ENCODE peak calls at places on chromosome 7, in six cellular contexts. One of them, this sample, is unnamed.

GRCh38 chr7:1590476-1590875 is 20.6 kb upstream of the PSMG3 start:
- DNase-seq in epithelial cell of esophagus: no peak
- DNase-seq in tibial nerve: no peak
- DNase-seq in H7: no peak
- DNase-seq in GM03348: no peak
- DNase-seq in COR-L47: no peak
- DNase-seq in this sample: no peak

GRCh38 chr7:127974611-127975010 is 56.6 kb downstream of the LRRC4 start:
- DNase-seq in COR-L47: no peak
- DNase-seq in epithelial cell of esophagus: no peak
- DNase-seq in GM03348: no peak
- DNase-seq in tibial nerve: no peak
- DNase-seq in H7: no peak
- DNase-seq in this sample: no peak

GRCh38 chr7:149253665-149254064 is 8.3 kb upstream of the ZNF783 start:
- DNase-seq in COR-L47: no peak
- DNase-seq in tibial nerve: no peak
- DNase-seq in GM03348: no peak
- DNase-seq in epithelial cell of esophagus: no peak
- DNase-seq in H7: no peak
- DNase-seq in this sample: no peak

GRCh38 chr7:55568613-55569268 is 3.6 kb downstream of the VOPP1 start:
- DNase-seq in epithelial cell of esophagus: no peak
- DNase-seq in GM03348: no peak
- DNase-seq in tibial nerve: no peak
- DNase-seq in H7: no peak
- DNase-seq in COR-L47: no peak
- DNase-seq in this sample: no peak

GRCh38 chr7:137980308-137980707 is 21.6 kb downstream of the CREB3L2 start:
- DNase-seq in epithelial cell of esophagus: no peak
- DNase-seq in COR-L47: no peak
- DNase-seq in H7: no peak
- DNase-seq in tibial nerve: no peak
- DNase-seq in GM03348: no peak
- DNase-seq in this sample: no peak

GRCh38 chr7:120014920-120015465 is 258.0 kb upstream of the KCND2 start:
- DNase-seq in COR-L47: no peak
- DNase-seq in epithelial cell of esophagus: no peak
- DNase-seq in H7: no peak
- DNase-seq in tibial nerve: no peak
- DNase-seq in GM03348: peak
- DNase-seq in this sample: no peak

GRCh38 chr7:86913709-86914108 is 145.7 kb downstream of the ELAPOR2 start:
- DNase-seq in tibial nerve: no peak
- DNase-seq in GM03348: peak
- DNase-seq in epithelial cell of esophagus: no peak
- DNase-seq in COR-L47: no peak
- DNase-seq in H7: no peak
- DNase-seq in this sample: no peak

GRCh38 chr7:121079425-121080169 is 91.1 kb downstream of the CPED1 start:
- DNase-seq in COR-L47: no peak
- DNase-seq in epithelial cell of esophagus: peak
- DNase-seq in GM03348: no peak
- DNase-seq in tibial nerve: no peak
- DNase-seq in H7: no peak
- DNase-seq in this sample: no peak

GRCh38 chr7:129947701-129948100 is 5.1 kb downstream of the UBE2H start:
- DNase-seq in H7: no peak
- DNase-seq in GM03348: no peak
- DNase-seq in epithelial cell of esophagus: no peak
- DNase-seq in tibial nerve: no peak
- DNase-seq in COR-L47: no peak
- DNase-seq in this sample: no peak

GRCh38 chr7:131897016-131897789 is 340.8 kb upstream of the PODXL start:
- DNase-seq in epithelial cell of esophagus: peak
- DNase-seq in GM03348: peak
- DNase-seq in COR-L47: peak
- DNase-seq in tibial nerve: no peak
- DNase-seq in H7: no peak
- DNase-seq in this sample: no peak

GRCh38 chr7:4871930-4872675 is 10.3 kb upstream of the PAPOLB start:
- DNase-seq in COR-L47: no peak
- DNase-seq in epithelial cell of esophagus: no peak
- DNase-seq in GM03348: no peak
- DNase-seq in tibial nerve: no peak
- DNase-seq in H7: peak
- DNase-seq in this sample: no peak

GRCh38 chr7:100435401-100436304 is 644 bp downstream of the PPP1R35 start:
- DNase-seq in H7: peak
- DNase-seq in tibial nerve: no peak
- DNase-seq in GM03348: peak
- DNase-seq in COR-L47: peak
- DNase-seq in epithelial cell of esophagus: peak
- DNase-seq in this sample: no peak

GRCh38 chr7:8190121-8190895 is 71.7 kb downstream of the ICA1 start:
- DNase-seq in tibial nerve: peak
- DNase-seq in COR-L47: peak
- DNase-seq in GM03348: peak
- DNase-seq in epithelial cell of esophagus: peak
- DNase-seq in H7: peak
- DNase-seq in this sample: no peak

This sample was measured in uterus.